ENCODE peak calls at places on chromosomes 3 and 15, in seven cellular contexts. D is lower lobe of right lung, K is hepatocyte, S is right lobe of liver, Y is psoas muscle, J is endodermal cell, R is MM.1S. H is an unnamed sample.

GRCh38 chr3:101195951-101196713 is 124.2 kb downstream of the IMPG2 start:
- DNase-seq in D (no peak), K (peak; percentile 72), S (no peak), Y (no peak), J (no peak), R (peak; percentile 73), H (peak; percentile 19)

GRCh38 chr3:36704280-36704679 is 60.1 kb downstream of the DCLK3 start:
- DNase-seq in D (no peak), K (no peak), S (no peak), Y (no peak), J (no peak), R (no peak), H (no peak)

GRCh38 chr3:123271466-123272159 is 69.9 kb downstream of the SEC22A start:
- DNase-seq in D (no peak), K (no peak), S (no peak), Y (no peak), J (no peak), R (no peak), H (no peak)

GRCh38 chr15:42640103-42640502 is 64.7 kb downstream of the STARD9 start:
- DNase-seq in D (no peak), K (no peak), S (no peak), Y (no peak), J (no peak), R (no peak), H (no peak)

GRCh38 chr3:136862611-136862951 is 573 bp downstream of the NCK1 start:
- DNase-seq in D (peak; percentile 80), K (peak; percentile 81), S (peak; percentile 91), Y (peak; percentile 63), J (no peak), R (peak; percentile 54), H (peak; percentile 68)

GRCh38 chr3:111509308-111509707 is 32.7 kb upstream of the CD96 start:
- DNase-seq in D (no peak), K (no peak), S (no peak), Y (no peak), J (no peak), R (no peak), H (no peak)

GRCh38 chr3:186127463-186127862 is 18.6 kb upstream of the ETV5 start:
- DNase-seq in D (no peak), K (no peak), S (no peak), Y (no peak), J (no peak), R (no peak), H (no peak)

GRCh38 chr3:4568831-4569230 is 75.7 kb downstream of the ITPR1 start:
- DNase-seq in D (no peak), K (no peak), S (no peak), Y (no peak), J (no peak), R (no peak), H (no peak)

GRCh38 chr3:138281561-138281960 is 48.1 kb downstream of the NME9 start:
- DNase-seq in D (no peak), K (no peak), S (no peak), Y (no peak), J (no peak), R (no peak), H (no peak)

GRCh38 chr3:125045965-125046364 is 9.8 kb downstream of the HEG1 start:
- DNase-seq in D (no peak), K (no peak), S (no peak), Y (no peak), J (no peak), R (no peak), H (no peak)

GRCh38 chr15:25718597-25718996 is 144.5 kb downstream of the ATP10A start:
- DNase-seq in D (no peak), K (no peak), S (no peak), Y (no peak), J (peak; percentile 28), R (no peak), H (no peak)

GRCh38 chr3:5299146-5299545 is 111.6 kb downstream of the EDEM1 start:
- DNase-seq in D (no peak), K (no peak), S (no peak), Y (no peak), J (no peak), R (no peak), H (no peak)

GRCh38 chr3:19573644-19574043 is 360.4 kb downstream of the EFHB start:
- DNase-seq in D (no peak), K (no peak), S (no peak), Y (no peak), J (no peak), R (no peak), H (no peak)

GRCh38 chr3:192130534-192131132 is 596.7 kb downstream of the FGF12 start:
- DNase-seq in D (no peak), K (peak; percentile 51), S (no peak), Y (peak; percentile 16), J (peak; percentile 67), R (peak; percentile 84), H (peak; percentile 83)

GRCh38 chr3:50179710-50180109 is 11.7 kb upstream of the GNAT1 start:
- DNase-seq in D (no peak), K (no peak), S (no peak), Y (no peak), J (no peak), R (no peak), H (no peak)

GRCh38 chr15:43912208-43912607 is 85.4 kb downstream of the WDR76 start:
- DNase-seq in D (no peak), K (no peak), S (no peak), Y (no peak), J (no peak), R (no peak), H (no peak)

GRCh38 chr15:43915820-43916660 is 89.2 kb downstream of the WDR76 start:
- DNase-seq in D (no peak), K (no peak), S (no peak), Y (no peak), J (no peak), R (no peak), H (no peak)

GRCh38 chr15:43913941-43914340 is 87.1 kb downstream of the WDR76 start:
- DNase-seq in D (no peak), K (no peak), S (no peak), Y (no peak), J (no peak), R (no peak), H (no peak)

GRCh38 chr15:43911235-43911661 is 84.4 kb downstream of the WDR76 start:
- DNase-seq in D (no peak), K (no peak), S (no peak), Y (no peak), J (no peak), R (no peak), H (no peak)

DNA sequence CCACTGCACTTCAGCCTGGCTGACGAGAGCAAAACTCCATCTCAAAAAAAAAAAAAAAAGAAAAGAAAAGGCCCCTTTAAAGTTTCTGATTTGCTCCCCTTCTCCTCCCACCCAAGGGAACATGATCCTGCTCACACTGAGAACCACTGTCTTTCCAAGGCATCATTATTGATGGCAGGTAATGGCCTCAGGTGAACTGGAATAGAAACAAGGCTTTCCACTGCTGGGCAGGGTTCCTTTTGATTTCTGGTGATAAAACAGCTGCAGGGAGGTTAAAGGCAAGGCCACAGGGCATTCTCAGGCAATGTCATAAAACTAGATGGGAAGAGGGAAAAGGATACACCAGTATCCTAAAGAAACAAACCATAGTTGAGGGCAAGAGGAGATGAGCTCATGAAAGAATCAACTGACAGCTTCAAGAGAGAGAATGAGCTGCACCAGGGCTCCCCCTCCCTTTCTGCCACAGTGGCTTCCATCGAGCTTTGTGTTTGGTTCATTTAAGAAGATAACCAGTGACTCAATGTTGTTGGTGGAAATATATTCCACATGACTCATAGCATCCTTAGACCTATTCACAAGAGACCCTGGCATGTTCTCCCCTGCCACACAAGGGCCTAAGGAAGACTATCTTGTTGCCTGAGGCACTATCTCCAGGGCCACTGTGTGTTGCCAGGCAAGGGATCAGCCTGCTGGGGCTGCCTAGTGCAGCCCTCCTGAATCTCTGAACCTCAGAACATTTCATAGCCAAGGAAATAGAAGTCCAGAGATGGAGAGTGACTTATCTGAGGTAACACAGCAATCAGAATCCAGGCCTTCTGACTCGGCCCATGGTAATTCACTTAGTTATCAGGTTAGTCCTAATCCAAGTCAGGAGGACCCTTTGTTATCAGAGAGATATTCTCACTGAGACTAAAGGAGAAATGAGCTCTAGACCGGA is 86.5 kb downstream of the WDR76 start:
- DNase-seq in D (no peak), K (peak; percentile 78), S (no peak), Y (no peak), J (no peak), R (no peak), H (no peak)
- TF ChIP-seq CTCF in D (no peak), K (no peak), S (no peak), Y (no peak), J (no peak), R (no peak), H (no peak)

GRCh38 chr15:74304459-74304858 is 63.0 kb downstream of the CYP11A1 start:
- DNase-seq in D (no peak), K (no peak), S (no peak), Y (no peak), J (no peak), R (no peak), H (no peak)

GRCh38 chr15:74303741-74304309 is 63.6 kb downstream of the CYP11A1 start:
- DNase-seq in D (no peak), K (no peak), S (no peak), Y (no peak), J (no peak), R (no peak), H (no peak)

GRCh38 chr15:74307827-74308642 is 59.4 kb downstream of the CYP11A1 start:
- DNase-seq in D (no peak), K (peak; percentile 70), S (no peak), Y (no peak), J (peak; percentile 86), R (peak; percentile 38), H (peak; percentile 46)

GRCh38 chr15:74306801-74307217 is 60.6 kb downstream of the CYP11A1 start:
- DNase-seq in D (no peak), K (peak; percentile 26), S (no peak), Y (no peak), J (peak; percentile 79), R (no peak), H (no peak)

DNA sequence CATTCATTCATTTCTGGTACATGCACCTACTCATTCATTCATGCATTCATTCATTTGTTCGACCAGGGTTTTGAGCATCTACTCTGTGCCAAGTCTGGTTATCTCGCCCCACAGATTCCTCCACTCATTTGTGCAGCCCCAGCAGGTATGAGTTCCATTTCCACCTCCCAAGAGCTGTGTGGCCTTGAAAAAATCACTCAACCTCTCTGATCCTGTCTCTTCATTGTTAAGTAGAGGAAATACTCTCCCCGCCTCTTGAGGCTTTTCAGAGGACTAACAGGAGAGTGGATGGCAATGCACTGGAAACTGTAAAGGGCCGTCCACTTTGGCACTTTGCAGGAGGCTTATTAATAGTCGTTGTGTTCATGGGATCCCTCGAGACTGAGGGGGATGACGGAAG is 61.8 kb downstream of the CYP11A1 start:
- DNase-seq in D (no peak), K (no peak), S (no peak), Y (no peak), J (no peak), R (no peak), H (no peak)
- H3K27ac ChIP-seq in D (no peak overlapping the region), K (no peak overlapping the region), S (no peak overlapping the region), Y (no peak overlapping the region), J (no peak overlapping the region), R (no peak overlapping the region), H (no peak overlapping the region)

DNA sequence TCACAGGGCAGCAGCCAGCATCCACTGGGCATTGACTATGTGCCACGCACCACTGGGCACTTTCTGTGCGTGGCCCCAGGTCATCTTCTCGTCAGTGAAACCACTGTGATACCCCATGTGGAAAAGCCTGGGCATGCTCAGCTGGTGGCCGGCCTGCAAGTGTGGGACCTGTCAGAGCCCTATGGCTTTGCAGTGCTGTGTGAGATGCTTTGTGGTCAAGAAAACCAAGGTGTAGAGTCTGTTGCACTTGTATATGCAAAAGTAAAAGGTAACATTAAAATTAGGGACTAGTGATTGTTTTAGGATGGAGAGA is 69.5 kb downstream of the PGPEP1L start:
- DNase-seq in D (no peak), K (no peak), S (no peak), Y (no peak), J (no peak), R (no peak), H (no peak)
- H3K36me3 ChIP-seq in D (peaks cover 86% of the 10 kb centered on the region), K (no peaks in the 10 kb centered on the region), S (no peaks in the 10 kb centered on the region), Y (peaks cover 58% of the 10 kb centered on the region), J (peaks cover 96% of the 10 kb centered on the region), R (no peaks in the 10 kb centered on the region), H (no peaks in the 10 kb centered on the region)

GRCh38 chr15:78276032-78276943 is 11.9 kb downstream of the DNAJA4 start:
- DNase-seq in D (no peak), K (no peak), S (no peak), Y (no peak), J (no peak), R (no peak), H (no peak)
- TF ChIP-seq CTCF in D (no peak), K (no peak), S (no peak), Y (no peak), J (no peak), R (no peak), H (no peak)